ENCODE peak calls at places on chromosomes 11 and 22, in six cellular contexts. D is CD8-positive, alpha-beta T cell; M is AG10803; S is GM12865; G is fibroblast of mammary gland; P is transverse colon. I is an unnamed sample.

GRCh38 chr22:25630446-25630845 is 66.0 kb downstream of the GRK3 start:
- DNase-seq in D (no peak), M (peak), S (no peak), G (peak), P (no peak), I (peak)

GRCh38 chr11:34263462-34264186 is 94.2 kb downstream of the ABTB2 start:
- DNase-seq in D (no peak), M (peak), S (no peak), G (peak), P (peak), I (peak)

GRCh38 chr11:14764899-14765527 is 121.4 kb downstream of the PDE3B start:
- DNase-seq in D (no peak), M (no peak), S (peak), G (no peak), P (no peak), I (peak)

GRCh38 chr11:45885921-45886721 is 670 bp downstream of the MAPK8IP1 start:
- DNase-seq in D (no peak), M (no peak), S (no peak), G (no peak), P (no peak), I (no peak)

GRCh38 chr11:77542296-77542695 is 47.5 kb upstream of the AQP11 start:
- DNase-seq in D (no peak), M (peak), S (no peak), G (peak), P (no peak), I (peak)

GRCh38 chr11:116712428-116712827 is 60.4 kb downstream of the BUD13 start:
- DNase-seq in D (no peak), M (no peak), S (no peak), G (no peak), P (no peak), I (no peak)

GRCh38 chr11:3215346-3216026 is 3.1 kb downstream of the MRGPRG start:
- DNase-seq in D (no peak), M (no peak), S (no peak), G (no peak), P (peak), I (no peak)

GRCh38 chr11:2200957-2201519 is 29.4 kb upstream of the TH start:
- DNase-seq in D (no peak), M (no peak), S (no peak), G (no peak), P (no peak), I (no peak)

GRCh38 chr22:24768537-24769374 is 5.8 kb downstream of the PIWIL3 start:
- DNase-seq in D (no peak), M (peak), S (peak), G (peak), P (peak), I (peak)

GRCh38 chr11:110738641-110739040 is 26.4 kb upstream of the ARHGAP20 start:
- DNase-seq in D (no peak), M (no peak), S (no peak), G (no peak), P (no peak), I (no peak)

GRCh38 chr11:115606223-115607220 is 102.3 kb upstream of the CADM1 start:
- DNase-seq in D (no peak), M (peak), S (no peak), G (no peak), P (no peak), I (no peak)

GRCh38 chr22:22939537-22940368 is 52.1 kb downstream of the IGLL5 start:
- DNase-seq in D (no peak), M (no peak), S (no peak), G (no peak), P (peak), I (no peak)

GRCh38 chr11:134480129-134480652 is 68.1 kb upstream of the B3GAT1 start:
- DNase-seq in D (no peak), M (no peak), S (no peak), G (no peak), P (no peak), I (no peak)

GRCh38 chr11:6402061-6402470 is 11.8 kb downstream of the SMPD1 start:
- DNase-seq in D (no peak), M (no peak), S (peak), G (no peak), P (no peak), I (no peak)

GRCh38 chr11:65719887-65720236 is 736 bp downstream of the RNASEH2C start:
- DNase-seq in D (no peak), M (peak), S (peak), G (peak), P (no peak), I (peak)

GRCh38 chr11:65887026-65887722 is 1.1 kb downstream of the FIBP start:
- DNase-seq in D (no peak), M (no peak), S (no peak), G (no peak), P (peak), I (no peak)

GRCh38 chr11:1516273-1517067 is 29.9 kb upstream of the MOB2 start:
- DNase-seq in D (no peak), M (peak), S (no peak), G (no peak), P (no peak), I (no peak)

GRCh38 chr11:44623716-44624491 is 58.4 kb downstream of the CD82 start:
- DNase-seq in D (peak), M (no peak), S (no peak), G (no peak), P (peak), I (no peak)

GRCh38 chr11:121435796-121436511 is 16.2 kb upstream of the SORL1 start:
- DNase-seq in D (no peak), M (no peak), S (no peak), G (no peak), P (no peak), I (no peak)

GRCh38 chr11:34549271-34549670 is 35.7 kb upstream of the ELF5 start:
- DNase-seq in D (no peak), M (no peak), S (no peak), G (no peak), P (no peak), I (no peak)

GRCh38 chr11:105612766-105613165 is 2.9 kb downstream of the GRIA4 start:
- DNase-seq in D (no peak), M (no peak), S (no peak), G (no peak), P (no peak), I (no peak)

GRCh38 chr11:80194016-80194415 is 753.2 kb upstream of the TENM4 start:
- DNase-seq in D (no peak), M (no peak), S (no peak), G (no peak), P (no peak), I (no peak)

GRCh38 chr11:84564180-84564866 is 1062.8 kb downstream of the DLG2 start:
- DNase-seq in D (no peak), M (peak), S (peak), G (peak), P (peak), I (peak)

GRCh38 chr11:40286137-40286536 is 1173.3 kb downstream of the LRRC4C start:
- DNase-seq in D (no peak), M (no peak), S (no peak), G (no peak), P (no peak), I (no peak)

GRCh38 chr11:9760180-9760550 is 96.3 kb downstream of the SWAP70 start:
- DNase-seq in D (no peak), M (peak), S (no peak), G (peak), P (peak), I (peak)

GRCh38 chr11:88398372-88399140 is 61.0 kb upstream of the CTSC start:
- DNase-seq in D (no peak), M (peak), S (peak), G (peak), P (no peak), I (peak)

GRCh38 chr11:57205046-57205671 is 23.4 kb downstream of the LRRC55 start:
- DNase-seq in D (no peak), M (peak), S (no peak), G (peak), P (no peak), I (peak)
- TF ChIP-seq CTCF in D (no peak), M (peak), S (no peak), G (no peak), P (no peak), I (peak)

DNA sequence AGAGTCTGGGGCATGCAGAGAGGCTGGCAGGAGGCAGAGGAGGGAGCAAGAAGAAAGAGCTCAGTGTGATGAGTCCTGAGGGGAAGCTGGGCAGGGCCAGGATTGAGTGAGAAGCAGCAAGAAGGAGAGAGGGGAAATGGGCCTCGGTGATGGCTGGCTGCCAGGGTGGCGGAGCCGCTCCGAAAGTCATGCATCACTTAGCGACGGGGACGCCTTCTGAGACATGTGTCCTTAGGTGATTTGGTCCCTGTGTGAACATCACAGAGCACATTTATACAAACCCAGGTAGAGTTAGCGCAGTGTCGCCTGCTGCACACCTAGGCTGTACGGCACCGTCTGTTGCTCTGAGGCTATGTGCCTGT is 15.1 kb downstream of the TBC1D22A start:
- DNase-seq in D (peak), M (no peak), S (peak), G (no peak), P (no peak), I (no peak)
- H3K4me3 ChIP-seq in D (peak), M (no peak), S (peak), G (no peak), P (no peak), I (no peak)

GRCh38 chr11:85694385-85694980 is 8.5 kb upstream of the CCDC89 start:
- DNase-seq in D (no peak), M (peak), S (peak), G (peak), P (no peak), I (peak)
- TF ChIP-seq CTCF in D (peak), M (peak), S (peak), G (peak), P (peak), I (peak)

GRCh38 chr22:38312261-38312800 is 4.9 kb downstream of the CSNK1E start:
- DNase-seq in D (no peak), M (peak), S (no peak), G (peak), P (no peak), I (no peak)
- H3K4me3 ChIP-seq in D (no peak), M (no peak), S (no peak), G (no peak), P (no peak), I (no peak)

GRCh38 chr11:10906521-10906920 is 48.7 kb upstream of the ZBED5 start:
- DNase-seq in D (no peak), M (peak), S (no peak), G (peak), P (no peak), I (peak)
- TF ChIP-seq CTCF in D (no peak), M (peak), S (no peak), G (peak), P (no peak), I (peak)

DNA sequence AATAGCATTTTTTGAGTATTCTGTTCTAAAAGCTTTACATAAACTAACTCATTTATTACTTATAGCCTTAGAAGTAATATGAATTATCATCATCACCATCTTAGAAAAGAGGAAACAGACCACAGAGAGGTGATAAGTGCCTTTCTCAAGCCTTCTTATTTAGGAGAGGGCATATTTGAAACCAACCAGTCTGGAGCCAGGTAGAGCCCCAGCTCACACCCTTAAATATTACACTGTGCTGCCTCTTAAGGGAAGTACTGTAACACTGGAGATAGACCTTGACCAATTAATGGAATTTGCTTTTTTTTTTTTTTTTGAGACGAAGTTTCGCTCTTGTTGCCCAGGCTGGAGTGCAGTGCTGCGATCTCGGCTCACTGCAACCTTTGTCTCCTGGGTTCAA is 2.3 kb downstream of the BCO2 start:
- DNase-seq in D (no peak), M (no peak), S (no peak), G (no peak), P (no peak), I (no peak)
- H3K4me3 ChIP-seq in D (no peak), M (no peak), S (no peak), G (no peak), P (no peak), I (no peak)

DNA sequence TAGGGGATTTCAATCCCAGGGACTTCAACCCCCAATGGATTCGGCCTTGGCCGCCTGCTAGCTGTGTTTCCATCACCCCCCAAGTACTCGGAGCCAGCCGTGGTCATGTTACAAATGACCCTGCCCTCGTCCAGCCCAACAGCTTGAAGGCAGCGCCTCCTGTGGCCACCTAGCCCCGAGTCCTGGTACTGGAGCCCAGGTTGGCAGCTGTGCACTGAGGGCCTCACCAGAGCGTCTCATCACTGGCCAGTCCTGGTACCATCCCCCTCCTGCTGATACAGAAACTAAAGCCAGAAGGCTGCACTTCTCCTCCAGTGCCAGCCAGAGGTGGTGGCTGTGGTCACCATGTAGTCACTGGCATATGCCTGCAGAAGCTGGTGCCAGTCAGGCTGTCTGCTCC is 44.9 kb upstream of the FADD start:
- DNase-seq in D (no peak), M (peak), S (no peak), G (no peak), P (no peak), I (peak)
- TF ChIP-seq CTCF in D (no peak), M (peak), S (peak), G (peak), P (no peak), I (peak)

GRCh38 chr11:20125927-20126326 is 34.3 kb downstream of the DBX1 start:
- DNase-seq in D (no peak), M (peak), S (no peak), G (peak), P (no peak), I (peak)
- H3K4me3 ChIP-seq in D (no peak), M (no peak), S (no peak), G (no peak), P (no peak), I (no peak)

GRCh38 chr11:75526192-75526541 is 426 bp upstream of the GDPD5 start:
- DNase-seq in D (no peak), M (no peak), S (no peak), G (no peak), P (no peak), I (no peak)

GRCh38 chr11:75523811-75524401 is 1.8 kb downstream of the GDPD5 start:
- DNase-seq in D (no peak), M (no peak), S (peak), G (no peak), P (no peak), I (no peak)

GRCh38 chr11:75527130-75527529 is 1.4 kb upstream of the GDPD5 start:
- DNase-seq in D (no peak), M (no peak), S (no peak), G (no peak), P (no peak), I (no peak)

GRCh38 chr11:75524576-75525432 is 937 bp downstream of the GDPD5 start:
- DNase-seq in D (peak), M (peak), S (no peak), G (peak), P (peak), I (no peak)

DNA sequence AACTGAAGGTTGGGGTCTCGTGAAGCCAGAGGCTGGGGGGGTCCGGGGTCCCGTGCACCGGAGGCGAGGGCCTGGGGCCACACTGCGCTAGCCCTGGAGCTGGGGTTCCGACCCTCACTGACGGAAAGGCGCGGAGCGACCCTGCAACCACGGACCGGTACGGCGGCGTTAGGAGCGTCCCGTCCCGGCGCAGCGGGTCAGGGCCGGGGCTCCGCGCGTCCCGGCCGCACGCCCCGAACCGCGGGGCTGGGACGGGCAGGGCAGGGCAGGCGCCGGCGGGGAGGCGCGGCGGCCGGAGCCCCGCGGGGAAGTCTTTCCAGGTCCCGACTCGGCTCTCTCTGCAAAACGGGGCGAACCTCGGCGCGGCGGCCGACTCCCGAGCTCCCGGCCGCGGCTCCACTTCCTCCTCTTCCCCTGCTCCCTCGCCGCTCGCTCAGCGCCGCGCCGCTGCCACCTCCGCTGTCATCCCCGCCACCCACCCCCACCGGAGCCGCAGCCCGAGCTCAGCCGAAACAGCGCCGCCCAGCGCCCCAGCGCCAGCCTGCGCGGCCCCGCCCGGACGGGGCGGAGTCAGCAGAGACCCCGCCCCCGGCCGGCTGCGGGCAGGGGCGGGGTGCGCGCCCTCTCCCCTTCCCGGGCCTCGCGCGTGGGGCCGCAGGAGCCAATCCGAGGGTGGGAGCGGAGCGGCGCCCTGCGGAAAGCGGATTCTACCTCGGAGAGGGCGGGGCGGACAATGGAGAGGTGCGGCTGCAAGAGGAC is at the start of gene GDPD5:
- DNase-seq in D (peak), M (peak), S (peak), G (peak), P (peak), I (peak)
- TF ChIP-seq CTCF in D (peak), M (peak), S (peak), G (no peak), P (no peak), I (peak)

GRCh38 chr22:49156662-49157285 is 670.9 kb downstream of the BRD1 start:
- DNase-seq in D (no peak), M (no peak), S (no peak), G (no peak), P (peak), I (no peak)

GRCh38 chr22:49155809-49156580 is 671.7 kb downstream of the BRD1 start:
- DNase-seq in D (no peak), M (no peak), S (no peak), G (no peak), P (no peak), I (no peak)

GRCh38 chr22:49159711-49160110 is 668.0 kb downstream of the BRD1 start:
- DNase-seq in D (no peak), M (no peak), S (no peak), G (no peak), P (no peak), I (no peak)

GRCh38 chr22:49158741-49159564 is 668.7 kb downstream of the BRD1 start:
- DNase-seq in D (no peak), M (no peak), S (no peak), G (no peak), P (no peak), I (no peak)

GRCh38 chr22:49157529-49158339 is 669.9 kb downstream of the BRD1 start:
- DNase-seq in D (no peak), M (no peak), S (no peak), G (no peak), P (no peak), I (no peak)
- H3K4me3 ChIP-seq in D (no peak), M (no peak), S (no peak), G (no peak), P (no peak), I (no peak)

I was measured in fibroblast of the aortic adventitia.